ENCODE peak calls at places on chromosomes 4 and X, in seven cellular contexts. Y is H54, B is choroid plexus epithelial cell, V is epithelial cell of esophagus, C is non-pigmented ciliary epithelial cell, F is T-helper 17 cell, J is neural crest cell. N is an unnamed sample.

GRCh38 chr4:155392486-155393184 is 15.9 kb upstream of the MAP9 start:
- DNase-seq in Y (peak), B (peak), V (peak), C (no peak), F (no peak), J (no peak), N (no peak)

GRCh38 chrX:17560385-17560784 is 176.9 kb upstream of the SCML1 start:
- DNase-seq in Y (no peak), B (peak), V (peak), C (no peak), F (no peak), J (no peak), N (no peak)

GRCh38 chr4:7854211-7854610 is 85.5 kb downstream of the AFAP1 start:
- DNase-seq in Y (no peak), B (no peak), V (no peak), C (no peak), F (no peak), J (no peak), N (no peak)

GRCh38 chr4:108141213-108142045 is 27.3 kb downstream of the LEF1 start:
- DNase-seq in Y (no peak), B (no peak), V (no peak), C (no peak), F (no peak), J (peak), N (no peak)

GRCh38 chr4:117983541-117984451 is 50.5 kb upstream of the NDST3 start:
- DNase-seq in Y (no peak), B (peak), V (peak), C (peak), F (no peak), J (no peak), N (no peak)

GRCh38 chrX:723781-724180 is 93.2 kb downstream of the SHOX start:
- DNase-seq in Y (no peak), B (no peak), V (no peak), C (no peak), F (no peak), J (no peak), N (no peak)

GRCh38 chr4:1105662-1106061 is 7.7 kb downstream of the RNF212 start:
- DNase-seq in Y (no peak), B (peak), V (no peak), C (no peak), F (no peak), J (no peak), N (no peak)

GRCh38 chrX:57329008-57329407 is 42.5 kb downstream of the FAAH2 start:
- DNase-seq in Y (no peak), B (no peak), V (peak), C (no peak), F (no peak), J (no peak), N (no peak)

GRCh38 chr4:113375964-113376666 is 326.7 kb downstream of the ANK2 start:
- DNase-seq in Y (no peak), B (no peak), V (no peak), C (no peak), F (no peak), J (no peak), N (no peak)

GRCh38 chr4:144594471-144594986 is 51.4 kb upstream of the HHIP start:
- DNase-seq in Y (no peak), B (no peak), V (no peak), C (no peak), F (no peak), J (no peak), N (no peak)

GRCh38 chr4:110959041-110959643 is 336.3 kb upstream of the PITX2 start:
- DNase-seq in Y (no peak), B (peak), V (peak), C (no peak), F (no peak), J (no peak), N (no peak)

GRCh38 chrX:11401966-11402365 is 108.8 kb downstream of the AMELX start:
- DNase-seq in Y (no peak), B (peak), V (no peak), C (no peak), F (no peak), J (no peak), N (no peak)

GRCh38 chrX:123833387-123833786 is 26.5 kb upstream of the XIAP start:
- DNase-seq in Y (peak), B (peak), V (peak), C (no peak), F (peak), J (peak), N (no peak)